ENCODE peak calls at places on chromosomes 2 and 18, in ten cellular contexts. One of them, this sample, is unnamed.

GRCh38 chr2:9769171-9770005 is 73.9 kb upstream of the TAF1B start:
- DNase-seq in CD8-positive, alpha-beta T cell: no peak
- DNase-seq in left lung: peak; percentile 66
- DNase-seq in PC-9: no peak
- DNase-seq in psoas muscle: no peak
- DNase-seq in HL-60: no peak
- DNase-seq in H9: peak; percentile 71
- DNase-seq in IMR-90: peak; percentile 29
- DNase-seq in GM12878: no peak
- DNase-seq in body of pancreas: peak; percentile 58
- DNase-seq in this sample: no peak

GRCh38 chr2:3290655-3291054 is 87.0 kb downstream of the EIPR1 start:
- DNase-seq in left lung: peak; percentile 30
- DNase-seq in H9: no peak
- DNase-seq in PC-9: no peak
- DNase-seq in IMR-90: no peak
- DNase-seq in CD8-positive, alpha-beta T cell: no peak
- DNase-seq in body of pancreas: no peak
- DNase-seq in GM12878: no peak
- DNase-seq in psoas muscle: no peak
- DNase-seq in HL-60: no peak
- DNase-seq in this sample: no peak

GRCh38 chr2:105746177-105747080 is 1.7 kb downstream of the NCK2 start:
- DNase-seq in CD8-positive, alpha-beta T cell: peak; percentile 45
- DNase-seq in H9: peak; percentile 74
- DNase-seq in left lung: peak; percentile 96
- DNase-seq in HL-60: no peak
- DNase-seq in PC-9: peak; percentile 42
- DNase-seq in psoas muscle: peak; percentile 27
- DNase-seq in body of pancreas: peak; percentile 80
- DNase-seq in GM12878: peak; percentile 69
- DNase-seq in IMR-90: no peak
- DNase-seq in this sample: peak; percentile 42

GRCh38 chr2:89845532-89845931 is 1154.1 kb downstream of the RPIA start:
- DNase-seq in left lung: no peak
- DNase-seq in IMR-90: no peak
- DNase-seq in H9: no peak
- DNase-seq in CD8-positive, alpha-beta T cell: no peak
- DNase-seq in HL-60: no peak
- DNase-seq in PC-9: no peak
- DNase-seq in psoas muscle: no peak
- DNase-seq in body of pancreas: no peak
- DNase-seq in GM12878: no peak
- DNase-seq in this sample: no peak

GRCh38 chr2:42064417-42064942 is 16.7 kb downstream of the PKDCC start:
- DNase-seq in GM12878: no peak
- DNase-seq in PC-9: no peak
- DNase-seq in left lung: no peak
- DNase-seq in psoas muscle: no peak
- DNase-seq in CD8-positive, alpha-beta T cell: no peak
- DNase-seq in HL-60: no peak
- DNase-seq in body of pancreas: no peak
- DNase-seq in IMR-90: peak; percentile 96
- DNase-seq in H9: no peak
- DNase-seq in this sample: no peak

GRCh38 chr2:121076885-121077549 is 208.0 kb downstream of the TFCP2L1 start:
- DNase-seq in PC-9: peak; percentile 86
- DNase-seq in HL-60: peak; percentile 39
- DNase-seq in left lung: peak; percentile 95
- DNase-seq in GM12878: no peak
- DNase-seq in IMR-90: peak; percentile 28
- DNase-seq in body of pancreas: peak; percentile 71
- DNase-seq in psoas muscle: peak; percentile 70
- DNase-seq in CD8-positive, alpha-beta T cell: peak; percentile 18
- DNase-seq in H9: peak; percentile 91
- DNase-seq in this sample: peak; percentile 53

GRCh38 chr2:154720642-154721041 is 22.1 kb downstream of the KCNJ3 start:
- DNase-seq in HL-60: no peak
- DNase-seq in H9: no peak
- DNase-seq in CD8-positive, alpha-beta T cell: no peak
- DNase-seq in left lung: no peak
- DNase-seq in GM12878: no peak
- DNase-seq in body of pancreas: no peak
- DNase-seq in PC-9: no peak
- DNase-seq in IMR-90: no peak
- DNase-seq in psoas muscle: no peak
- DNase-seq in this sample: no peak

GRCh38 chr2:233165895-233166661 is 85.4 kb upstream of the ATG16L1 start:
- DNase-seq in GM12878: no peak
- DNase-seq in left lung: peak; percentile 94
- DNase-seq in IMR-90: no peak
- DNase-seq in PC-9: peak; percentile 99
- DNase-seq in HL-60: peak; percentile 93
- DNase-seq in body of pancreas: peak; percentile 59
- DNase-seq in H9: no peak
- DNase-seq in psoas muscle: peak; percentile 55
- DNase-seq in CD8-positive, alpha-beta T cell: no peak
- DNase-seq in this sample: no peak

GRCh38 chr18:52326001-52326400 is 14.0 kb upstream of the DCC start:
- DNase-seq in PC-9: no peak
- DNase-seq in H9: no peak
- DNase-seq in IMR-90: peak; percentile 56
- DNase-seq in CD8-positive, alpha-beta T cell: no peak
- DNase-seq in GM12878: no peak
- DNase-seq in body of pancreas: no peak
- DNase-seq in HL-60: no peak
- DNase-seq in left lung: no peak
- DNase-seq in psoas muscle: no peak
- DNase-seq in this sample: no peak

GRCh38 chr18:47975701-47976100 is 45.2 kb upstream of the SMAD2 start:
- DNase-seq in HL-60: no peak
- DNase-seq in GM12878: no peak
- DNase-seq in H9: no peak
- DNase-seq in PC-9: no peak
- DNase-seq in left lung: no peak
- DNase-seq in IMR-90: no peak
- DNase-seq in CD8-positive, alpha-beta T cell: no peak
- DNase-seq in psoas muscle: no peak
- DNase-seq in body of pancreas: no peak
- DNase-seq in this sample: no peak

GRCh38 chr2:136638193-136638592 is 127.2 kb upstream of the THSD7B start:
- DNase-seq in CD8-positive, alpha-beta T cell: no peak
- DNase-seq in GM12878: no peak
- DNase-seq in psoas muscle: no peak
- DNase-seq in IMR-90: no peak
- DNase-seq in HL-60: no peak
- DNase-seq in H9: no peak
- DNase-seq in body of pancreas: no peak
- DNase-seq in left lung: no peak
- DNase-seq in PC-9: no peak
- DNase-seq in this sample: no peak

GRCh38 chr18:49174478-49174877 is 223.7 kb upstream of the SMAD7 start:
- DNase-seq in left lung: no peak
- DNase-seq in body of pancreas: no peak
- DNase-seq in IMR-90: peak; percentile 79
- DNase-seq in HL-60: no peak
- DNase-seq in CD8-positive, alpha-beta T cell: no peak
- DNase-seq in PC-9: no peak
- DNase-seq in H9: no peak
- DNase-seq in GM12878: no peak
- DNase-seq in psoas muscle: no peak
- DNase-seq in this sample: no peak

GRCh38 chr2:30178618-30179404 is 32.0 kb downstream of the YPEL5 start:
- DNase-seq in PC-9: no peak
- DNase-seq in GM12878: no peak
- DNase-seq in body of pancreas: peak; percentile 55
- DNase-seq in IMR-90: peak; percentile 50
- DNase-seq in H9: no peak
- DNase-seq in CD8-positive, alpha-beta T cell: no peak
- DNase-seq in left lung: no peak
- DNase-seq in HL-60: no peak
- DNase-seq in psoas muscle: peak; percentile 68
- DNase-seq in this sample: no peak

GRCh38 chr2:220053919-220054318 is 426.5 kb downstream of the SLC4A3 start:
- DNase-seq in IMR-90: peak; percentile 19
- DNase-seq in H9: no peak
- DNase-seq in body of pancreas: no peak
- DNase-seq in PC-9: no peak
- DNase-seq in CD8-positive, alpha-beta T cell: no peak
- DNase-seq in GM12878: no peak
- DNase-seq in psoas muscle: no peak
- DNase-seq in HL-60: peak; percentile 1
- DNase-seq in left lung: no peak
- DNase-seq in this sample: no peak

GRCh38 chr18:29874519-29875098 is 1167.9 kb downstream of the DSC3 start:
- DNase-seq in H9: peak; percentile 41
- DNase-seq in psoas muscle: no peak
- DNase-seq in HL-60: peak; percentile 8
- DNase-seq in body of pancreas: peak; percentile 4
- DNase-seq in GM12878: no peak
- DNase-seq in left lung: no peak
- DNase-seq in IMR-90: peak; percentile 20
- DNase-seq in PC-9: peak; percentile 2
- DNase-seq in CD8-positive, alpha-beta T cell: no peak
- DNase-seq in this sample: no peak

GRCh38 chr2:8833863-8834262 is 3.5 kb downstream of the KIDINS220 start:
- DNase-seq in left lung: no peak
- DNase-seq in HL-60: no peak
- DNase-seq in CD8-positive, alpha-beta T cell: no peak
- DNase-seq in GM12878: no peak
- DNase-seq in body of pancreas: no peak
- DNase-seq in psoas muscle: no peak
- DNase-seq in PC-9: no peak
- DNase-seq in IMR-90: no peak
- DNase-seq in H9: no peak
- DNase-seq in this sample: no peak

GRCh38 chr2:162126145-162126926 is 25.7 kb downstream of the GCG start:
- DNase-seq in left lung: no peak
- DNase-seq in psoas muscle: no peak
- DNase-seq in H9: no peak
- DNase-seq in body of pancreas: no peak
- DNase-seq in IMR-90: peak; percentile 34
- DNase-seq in GM12878: peak; percentile 49
- DNase-seq in PC-9: no peak
- DNase-seq in CD8-positive, alpha-beta T cell: no peak
- DNase-seq in HL-60: no peak
- DNase-seq in this sample: no peak

GRCh38 chr2:217616936-217617335 is 385.9 kb downstream of the TNS1 start:
- DNase-seq in HL-60: no peak
- DNase-seq in left lung: no peak
- DNase-seq in H9: no peak
- DNase-seq in GM12878: no peak
- DNase-seq in IMR-90: peak; percentile 66
- DNase-seq in psoas muscle: no peak
- DNase-seq in body of pancreas: no peak
- DNase-seq in CD8-positive, alpha-beta T cell: no peak
- DNase-seq in PC-9: no peak
- DNase-seq in this sample: no peak

GRCh38 chr18:13392029-13392750 is 173.6 kb downstream of the LDLRAD4 start:
- DNase-seq in left lung: peak; percentile 61
- DNase-seq in IMR-90: no peak
- DNase-seq in CD8-positive, alpha-beta T cell: no peak
- DNase-seq in body of pancreas: no peak
- DNase-seq in psoas muscle: no peak
- DNase-seq in GM12878: no peak
- DNase-seq in H9: no peak
- DNase-seq in PC-9: no peak
- DNase-seq in HL-60: no peak
- DNase-seq in this sample: no peak

GRCh38 chr2:151869296-151869695 is 41.1 kb upstream of the ARL5A start:
- DNase-seq in CD8-positive, alpha-beta T cell: no peak
- DNase-seq in IMR-90: no peak
- DNase-seq in body of pancreas: no peak
- DNase-seq in psoas muscle: no peak
- DNase-seq in left lung: no peak
- DNase-seq in HL-60: no peak
- DNase-seq in PC-9: no peak
- DNase-seq in GM12878: no peak
- DNase-seq in H9: no peak
- DNase-seq in this sample: no peak

GRCh38 chr2:227395556-227395955 is 7.8 kb upstream of the SCYGR1 start:
- DNase-seq in PC-9: no peak
- DNase-seq in body of pancreas: no peak
- DNase-seq in IMR-90: no peak
- DNase-seq in H9: no peak
- DNase-seq in left lung: no peak
- DNase-seq in HL-60: no peak
- DNase-seq in GM12878: no peak
- DNase-seq in psoas muscle: no peak
- DNase-seq in CD8-positive, alpha-beta T cell: no peak
- DNase-seq in this sample: no peak

GRCh38 chr2:102421890-102422759 is 835 bp upstream of the IL18RAP start:
- DNase-seq in CD8-positive, alpha-beta T cell: no peak
- DNase-seq in HL-60: no peak
- DNase-seq in H9: no peak
- DNase-seq in IMR-90: no peak
- DNase-seq in left lung: no peak
- DNase-seq in GM12878: no peak
- DNase-seq in psoas muscle: no peak
- DNase-seq in body of pancreas: no peak
- DNase-seq in PC-9: no peak
- DNase-seq in this sample: no peak
- TF ChIP-seq CTCF in CD8-positive, alpha-beta T cell: no peak
- TF ChIP-seq CTCF in HL-60: no peak
- TF ChIP-seq CTCF in H9: no peak
- TF ChIP-seq CTCF in IMR-90: no peak
- TF ChIP-seq CTCF in left lung: no peak
- TF ChIP-seq CTCF in GM12878: no peak
- TF ChIP-seq CTCF in psoas muscle: no peak
- TF ChIP-seq CTCF in body of pancreas: no peak
- TF ChIP-seq CTCF in PC-9: no peak
- TF ChIP-seq CTCF in this sample: no peak

GRCh38 chr18:76923485-76924085 is 101.2 kb downstream of the ZNF236 start:
- DNase-seq in CD8-positive, alpha-beta T cell: no peak
- DNase-seq in left lung: no peak
- DNase-seq in HL-60: peak; percentile 24
- DNase-seq in PC-9: peak; percentile 8
- DNase-seq in IMR-90: peak; percentile 17
- DNase-seq in body of pancreas: no peak
- DNase-seq in GM12878: no peak
- DNase-seq in psoas muscle: no peak
- DNase-seq in H9: peak; percentile 65
- DNase-seq in this sample: no peak
- TF ChIP-seq CTCF in CD8-positive, alpha-beta T cell: no peak
- TF ChIP-seq CTCF in left lung: no peak
- TF ChIP-seq CTCF in HL-60: peak; percentile 44
- TF ChIP-seq CTCF in PC-9: peak; percentile 71
- TF ChIP-seq CTCF in IMR-90: peak; percentile 37
- TF ChIP-seq CTCF in body of pancreas: peak; percentile 23
- TF ChIP-seq CTCF in GM12878: peak; percentile 42
- TF ChIP-seq CTCF in psoas muscle: peak; percentile 9
- TF ChIP-seq CTCF in H9: peak; percentile 90
- TF ChIP-seq CTCF in this sample: peak; percentile 31

GRCh38 chr2:170408461-170409163 is 230.7 kb downstream of the MYO3B start:
- DNase-seq in psoas muscle: no peak
- DNase-seq in GM12878: no peak
- DNase-seq in body of pancreas: no peak
- DNase-seq in IMR-90: no peak
- DNase-seq in HL-60: no peak
- DNase-seq in left lung: no peak
- DNase-seq in H9: peak; percentile 49
- DNase-seq in CD8-positive, alpha-beta T cell: no peak
- DNase-seq in PC-9: no peak
- DNase-seq in this sample: no peak
- TF ChIP-seq CTCF in psoas muscle: no peak
- TF ChIP-seq CTCF in GM12878: no peak
- TF ChIP-seq CTCF in body of pancreas: no peak
- TF ChIP-seq CTCF in IMR-90: no peak
- TF ChIP-seq CTCF in HL-60: no peak
- TF ChIP-seq CTCF in left lung: no peak
- TF ChIP-seq CTCF in H9: no peak
- TF ChIP-seq CTCF in CD8-positive, alpha-beta T cell: no peak
- TF ChIP-seq CTCF in PC-9: no peak
- TF ChIP-seq CTCF in this sample: no peak

GRCh38 chr2:78861546-78861945 is 164.0 kb upstream of the REG3G start:
- DNase-seq in GM12878: no peak
- DNase-seq in IMR-90: no peak
- DNase-seq in body of pancreas: peak; percentile 23
- DNase-seq in H9: no peak
- DNase-seq in HL-60: no peak
- DNase-seq in left lung: no peak
- DNase-seq in PC-9: no peak
- DNase-seq in psoas muscle: no peak
- DNase-seq in CD8-positive, alpha-beta T cell: no peak
- DNase-seq in this sample: no peak
- TF ChIP-seq CTCF in GM12878: peak; percentile 33
- TF ChIP-seq CTCF in IMR-90: no peak
- TF ChIP-seq CTCF in body of pancreas: peak; percentile 42
- TF ChIP-seq CTCF in H9: peak; percentile 74
- TF ChIP-seq CTCF in HL-60: no peak
- TF ChIP-seq CTCF in left lung: peak; percentile 18
- TF ChIP-seq CTCF in PC-9: peak; percentile 76
- TF ChIP-seq CTCF in psoas muscle: peak; percentile 46
- TF ChIP-seq CTCF in CD8-positive, alpha-beta T cell: no peak
- TF ChIP-seq CTCF in this sample: peak; percentile 52